ENCODE peak calls at places on chromosomes 5 and 9, in five cellular contexts. J is adipocyte, W is body of pancreas, U is heart right ventricle, Z is right cardiac atrium. T is an unnamed sample.

GRCh38 chr5:151741678-151742423 is 16.6 kb downstream of the ATOX1 start:
- DNase-seq in Z (no peak), J (peak; percentile 57), W (no peak), U (no peak), T (no peak)

GRCh38 chr9:37582548-37583157 is 6.5 kb upstream of the FBXO10 start:
- DNase-seq in U (no peak), J (peak; percentile 87), W (no peak), Z (no peak), T (no peak)

GRCh38 chr5:180593446-180594206 is 2.3 kb upstream of the SCGB3A1 start:
- DNase-seq in U (no peak), W (no peak), J (no peak), Z (no peak), T (no peak)

GRCh38 chr5:91486638-91487037 is 103.5 kb upstream of the ARRDC3 start:
- DNase-seq in J (peak; percentile 18), W (no peak), Z (no peak), U (no peak), T (no peak)

GRCh38 chr5:121976979-121977378 is 15.2 kb downstream of the SRFBP1 start:
- DNase-seq in J (peak; percentile 69), W (no peak), Z (no peak), U (no peak), T (no peak)

GRCh38 chr5:135667204-135667603 is 88.4 kb upstream of the CXCL14 start:
- DNase-seq in U (no peak), J (no peak), W (no peak), Z (no peak), T (no peak)

GRCh38 chr5:54243483-54244080 is 66.8 kb downstream of the ARL15 start:
- DNase-seq in U (no peak), W (no peak), Z (no peak), J (peak; percentile 83), T (peak; percentile 30)

GRCh38 chr5:174410716-174411512 is 313.5 kb upstream of the MSX2 start:
- DNase-seq in Z (no peak), U (no peak), J (peak; percentile 54), W (no peak), T (no peak)

GRCh38 chr9:93125331-93125894 is 8.6 kb downstream of the NINJ1 start:
- DNase-seq in J (no peak), Z (no peak), U (no peak), W (no peak), T (peak; percentile 0)

GRCh38 chr5:69271376-69271775 is 36.7 kb downstream of the CDK7 start:
- DNase-seq in W (peak; percentile 33), U (no peak), J (peak; percentile 57), Z (peak; percentile 36), T (no peak)

GRCh38 chr9:105357937-105358336 is 89.9 kb upstream of the FSD1L start:
- DNase-seq in Z (no peak), J (no peak), W (no peak), U (no peak), T (no peak)

GRCh38 chr9:97984188-97985057 is 1.3 kb downstream of the ANP32B start:
- DNase-seq in U (peak; percentile 88), W (peak; percentile 83), J (peak; percentile 84), Z (peak; percentile 89), T (peak; percentile 86)

GRCh38 chr9:109182940-109183798 is 16.1 kb upstream of the FRRS1L start:
- DNase-seq in U (no peak), Z (peak; percentile 34), W (peak; percentile 79), J (peak; percentile 56), T (peak; percentile 95)

GRCh38 chr5:160641405-160641804 is 210.6 kb downstream of the ATP10B start:
- DNase-seq in J (no peak), U (no peak), W (no peak), Z (no peak), T (no peak)

GRCh38 chr5:45101146-45101545 is 292.4 kb downstream of the MRPS30 start:
- DNase-seq in Z (no peak), J (no peak), U (no peak), W (no peak), T (no peak)

GRCh38 chr9:83523684-83524083 is 14.5 kb downstream of the FRMD3 start:
- DNase-seq in U (no peak), J (no peak), Z (no peak), W (no peak), T (no peak)

GRCh38 chr5:17132444-17133083 is 84.9 kb upstream of the BASP1 start:
- DNase-seq in J (peak; percentile 83), U (no peak), W (no peak), Z (no peak), T (no peak)

GRCh38 chr5:90055831-90056328 is 353.7 kb downstream of the CETN3 start:
- DNase-seq in W (no peak), U (no peak), J (peak; percentile 65), Z (no peak), T (no peak)

GRCh38 chr9:70816891-70817290 is 304.5 kb downstream of the TRPM3 start:
- DNase-seq in J (no peak), U (no peak), W (no peak), Z (no peak), T (no peak)

GRCh38 chr9:34684816-34685215 is 6.3 kb downstream of the CCL19 start:
- DNase-seq in W (no peak), U (no peak), Z (no peak), J (no peak), T (no peak)

GRCh38 chr5:173232499-173233346 is 2.3 kb downstream of the NKX2-5 start:
- DNase-seq in Z (no peak), J (no peak), W (no peak), U (peak; percentile 23), T (no peak)

GRCh38 chr5:18236386-18236785 is 602.1 kb downstream of the TAF11L14 start:
- DNase-seq in Z (no peak), J (peak; percentile 8), W (no peak), U (no peak), T (no peak)

GRCh38 chr5:129608350-129608749 is 139.5 kb upstream of the MINAR2 start:
- DNase-seq in Z (no peak), W (no peak), U (no peak), J (no peak), T (no peak)

GRCh38 chr5:93279292-93279974 is 301.6 kb downstream of the NR2F1-AS1 start:
- DNase-seq in W (no peak), U (no peak), Z (no peak), J (peak; percentile 19), T (no peak)

GRCh38 chr5:143108498-143109128 is 294.9 kb downstream of the NR3C1 start:
- DNase-seq in J (no peak), U (peak; percentile 29), Z (peak; percentile 59), W (peak; percentile 74), T (peak; percentile 16)

GRCh38 chr9:71820516-71820915 is 52.2 kb upstream of the CEMIP2 start:
- DNase-seq in J (peak; percentile 25), W (no peak), Z (no peak), U (no peak), T (no peak)

GRCh38 chr5:82295144-82295543 is 17.0 kb upstream of the RPS23 start:
- DNase-seq in Z (no peak), W (no peak), U (no peak), J (no peak), T (no peak)

GRCh38 chr5:151450605-151451004 is 3.2 kb downstream of the SLC36A1 start:
- DNase-seq in W (no peak), Z (no peak), J (no peak), U (no peak), T (no peak)

GRCh38 chr9:126397056-126397455 is 70.4 kb downstream of the MVB12B start:
- DNase-seq in J (no peak), Z (no peak), U (no peak), W (no peak), T (no peak)

DNA sequence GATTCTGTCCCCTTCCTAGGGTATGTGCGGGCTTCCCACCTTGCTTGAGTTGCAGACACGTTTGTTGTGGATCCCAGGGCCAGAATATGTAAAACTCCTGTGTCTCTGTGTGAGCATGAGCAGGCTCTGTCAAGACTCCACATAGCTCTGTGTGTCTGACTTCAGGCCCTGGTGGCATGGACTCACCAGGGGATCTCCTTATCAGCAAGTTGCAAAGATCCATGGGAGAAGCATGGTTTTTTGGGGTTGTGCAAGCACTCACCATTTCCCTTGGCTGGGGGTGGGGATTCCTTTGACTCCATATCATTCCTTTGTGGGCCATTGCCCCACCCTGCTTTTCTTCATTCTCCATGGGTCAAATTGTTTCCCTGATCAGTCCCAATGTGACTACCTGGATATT is 205.6 kb downstream of the TUSC1 start:
- DNase-seq in U (no peak), W (no peak), Z (no peak), J (no peak), T (no peak)
- H3K9me3 ChIP-seq in U (peaks cover 7% of the 10 kb centered on the region), W (no peaks in the 10 kb centered on the region), Z (no peaks in the 10 kb centered on the region), J (peaks cover 19% of the 10 kb centered on the region), T (no peaks in the 10 kb centered on the region)

GRCh38 chr5:161850491-161850890 is 2.6 kb downstream of the GABRA1 start:
- DNase-seq in W (no peak), J (no peak), U (no peak), Z (no peak), T (no peak)

GRCh38 chr5:161851691-161852299 is 3.9 kb downstream of the GABRA1 start:
- DNase-seq in Z (no peak), W (no peak), J (peak; percentile 2), U (no peak), T (no peak)

GRCh38 chr5:161846731-161847130 is 1.2 kb upstream of the GABRA1 start:
- DNase-seq in U (no peak), Z (no peak), J (no peak), W (peak; percentile 11), T (no peak)

GRCh38 chr5:161847896-161848510 is at the start of gene GABRA1:
- DNase-seq in Z (no peak), W (no peak), U (no peak), J (no peak), T (peak; percentile 10)

GRCh38 chr5:161847447-161847846 is 473 bp upstream of the GABRA1 start:
- DNase-seq in Z (no peak), J (no peak), U (no peak), W (no peak), T (no peak)
- H3K27me3 ChIP-seq in Z (peaks cover 2% of the 10 kb centered on the region), J (peaks cover 27% of the 10 kb centered on the region), U (peaks cover 30% of the 10 kb centered on the region), W (no peaks in the 10 kb centered on the region), T (peaks cover 54% of the 10 kb centered on the region)

DNA sequence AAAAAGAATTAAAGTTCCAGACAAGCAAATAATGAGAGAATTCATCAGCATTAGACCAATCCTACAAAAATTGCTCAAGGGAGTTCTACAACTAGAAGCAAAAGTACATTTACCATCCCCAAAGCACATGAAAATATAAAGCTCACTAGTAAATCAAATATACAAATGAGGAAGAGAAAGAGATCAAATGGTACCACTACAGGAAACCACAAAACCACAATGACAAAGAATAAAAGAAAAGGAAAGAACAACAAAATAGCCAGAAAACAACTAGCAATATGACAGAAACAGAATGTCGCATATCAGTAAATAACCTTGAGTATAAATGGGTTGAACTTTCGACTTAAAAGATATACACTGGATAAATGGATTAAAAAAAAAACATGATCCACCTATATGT is 739.0 kb downstream of the DTWD2 start:
- DNase-seq in Z (no peak), U (no peak), J (no peak), W (no peak), T (no peak)
- H3K9me3 ChIP-seq in Z (no peaks in the 10 kb centered on the region), U (peaks cover 9% of the 10 kb centered on the region), J (peaks cover 30% of the 10 kb centered on the region), W (no peaks in the 10 kb centered on the region), T (peaks cover 4% of the 10 kb centered on the region)

DNA sequence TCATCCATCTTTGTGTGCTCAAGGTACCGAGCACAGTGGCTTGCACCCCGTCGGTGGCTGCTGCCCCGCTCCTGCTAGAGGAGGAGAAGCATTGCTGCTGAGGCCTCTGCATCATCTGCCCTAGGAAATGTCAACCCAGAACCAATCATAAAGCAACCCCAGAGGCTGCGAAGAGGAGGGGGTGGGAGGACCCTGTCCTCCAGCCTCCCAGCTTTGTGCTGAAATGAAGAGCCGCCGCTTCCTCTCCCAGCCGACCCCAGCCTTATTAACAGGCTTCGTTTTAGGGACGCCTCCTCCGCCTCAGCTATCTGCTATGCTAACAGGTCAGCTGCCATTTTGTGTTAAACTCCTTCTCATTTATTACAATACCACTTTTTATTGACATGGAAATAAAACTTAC is 71.5 kb downstream of the CFAP77 start:
- DNase-seq in W (no peak), U (no peak), Z (no peak), J (no peak), T (no peak)
- H3K27me3 ChIP-seq in W (no peaks in the 10 kb centered on the region), U (peaks cover 13% of the 10 kb centered on the region), Z (no peaks in the 10 kb centered on the region), J (peaks cover 65% of the 10 kb centered on the region), T (no peaks in the 10 kb centered on the region)